ENCODE peak calls at places on chromosomes 13 and 19, in six cellular contexts. U, Q, E, N, D and J are unnamed samples.

GRCh38 chr13:51726446-51727185 is 77.3 kb downstream of the DHRS12 start:
- DNase-seq in U (no peak), Q (no peak), E (no peak), N (no peak), D (no peak), J (no peak)

GRCh38 chr19:50415661-50416033 is 3.1 kb upstream of the SPIB start:
- DNase-seq in U (peak), Q (no peak), E (peak), N (no peak), D (peak), J (peak)

GRCh38 chr19:43438291-43439162 is 23.8 kb downstream of the TEX101 start:
- DNase-seq in U (no peak), Q (no peak), E (peak), N (peak), D (no peak), J (no peak)

GRCh38 chr13:110463876-110464510 is 97.5 kb downstream of the RAB20 start:
- DNase-seq in U (no peak), Q (no peak), E (no peak), N (no peak), D (no peak), J (no peak)

GRCh38 chr13:27621366-27622101 is at the start of gene POLR1D:
- DNase-seq in U (peak), Q (peak), E (peak), N (peak), D (peak), J (peak)

GRCh38 chr13:37403776-37404497 is 194.6 kb downstream of the POSTN start:
- DNase-seq in U (no peak), Q (no peak), E (no peak), N (peak), D (no peak), J (no peak)

GRCh38 chr13:30816733-30817132 is 81.4 kb downstream of the ALOX5AP start:
- DNase-seq in U (no peak), Q (no peak), E (no peak), N (peak), D (no peak), J (no peak)

GRCh38 chr13:91574756-91575155 is 176.3 kb downstream of the GPC5 start:
- DNase-seq in U (no peak), Q (no peak), E (no peak), N (no peak), D (no peak), J (no peak)

GRCh38 chr13:46896346-46897138 is at the start of gene HTR2A:
- DNase-seq in U (no peak), Q (no peak), E (peak), N (no peak), D (peak), J (no peak)

GRCh38 chr19:10747271-10747670 is 29.4 kb downstream of the DNM2 start:
- DNase-seq in U (no peak), Q (no peak), E (peak), N (no peak), D (no peak), J (no peak)

GRCh38 chr13:37667631-37668161 is 69.1 kb upstream of the POSTN start:
- DNase-seq in U (no peak), Q (no peak), E (no peak), N (no peak), D (no peak), J (no peak)

GRCh38 chr13:46041335-46041934 is 11.1 kb downstream of the ZC3H13 start:
- DNase-seq in U (no peak), Q (no peak), E (no peak), N (no peak), D (no peak), J (no peak)

GRCh38 chr13:96091164-96091931 is 1.4 kb downstream of the HS6ST3 start:
- DNase-seq in U (no peak), Q (no peak), E (peak), N (peak), D (peak), J (no peak)

GRCh38 chr13:26476111-26476743 is 81.3 kb upstream of the WASF3 start:
- DNase-seq in U (no peak), Q (no peak), E (no peak), N (no peak), D (peak), J (no peak)

GRCh38 chr19:42132030-42132628 is at the start of gene POU2F2:
- DNase-seq in U (peak), Q (peak), E (peak), N (no peak), D (peak), J (peak)

GRCh38 chr19:21321134-21321533 is 8.1 kb downstream of the ZNF708 start:
- DNase-seq in U (no peak), Q (no peak), E (no peak), N (no peak), D (no peak), J (no peak)

GRCh38 chr19:5880196-5880595 is 9.9 kb upstream of the FUT5 start:
- DNase-seq in U (no peak), Q (no peak), E (no peak), N (no peak), D (no peak), J (no peak)

GRCh38 chr19:917323-918151 is at the start of gene KISS1R:
- DNase-seq in U (peak), Q (no peak), E (peak), N (peak), D (peak), J (no peak)

GRCh38 chr13:106986033-106986484 is 418.1 kb upstream of the ARGLU1 start:
- DNase-seq in U (no peak), Q (no peak), E (no peak), N (no peak), D (no peak), J (no peak)

GRCh38 chr13:112704634-112705145 is 14.9 kb downstream of the ATP11A start:
- DNase-seq in U (no peak), Q (no peak), E (no peak), N (no peak), D (no peak), J (no peak)

GRCh38 chr19:15371786-15372380 is 7.7 kb downstream of the AKAP8 start:
- DNase-seq in U (no peak), Q (no peak), E (no peak), N (no peak), D (no peak), J (no peak)

GRCh38 chr13:109816112-109816978 is 30.0 kb upstream of the IRS2 start:
- DNase-seq in U (no peak), Q (no peak), E (no peak), N (peak), D (no peak), J (no peak)

GRCh38 chr13:47310376-47310775 is 413.5 kb upstream of the HTR2A start:
- DNase-seq in U (no peak), Q (no peak), E (no peak), N (no peak), D (no peak), J (no peak)

GRCh38 chr13:112114391-112114790 is 47.4 kb downstream of the SOX1 start:
- DNase-seq in U (no peak), Q (no peak), E (no peak), N (no peak), D (no peak), J (no peak)